ENCODE peak calls at places on chromosomes 3 and 15, in eight cellular contexts. E is astrocyte of the cerebellum; B is body of pancreas; X is cardiac fibroblast; D is activated T-helper 9 cell treated with anti-CD3 and anti-CD28 coated beads, Interleukin-2, amount 50 U/mL, for 16 hours; Q is activated T-helper 1 cell treated with Interleukin-2 at 50 U/mL for 16 hours; S is foreskin fibroblast; W is AG20443. I is an unnamed sample.

GRCh38 chr3:20040476-20041196 is 390 bp downstream of the KAT2B start:
- DNase-seq in E (no peak), B (peak; percentile 81), X (peak; percentile 78), D (peak; percentile 54), Q (peak; percentile 51), S (peak; percentile 83), W (peak; percentile 76), I (peak; percentile 69)

GRCh38 chr3:56700136-56700535 is 17.1 kb upstream of the TASOR start:
- DNase-seq in E (no peak), B (no peak), X (no peak), D (no peak), Q (no peak), S (no peak), W (no peak), I (no peak)

GRCh38 chr3:13135251-13135810 is 62.1 kb upstream of the IQSEC1 start:
- DNase-seq in E (no peak), B (peak; percentile 9), X (no peak), D (no peak), Q (no peak), S (no peak), W (no peak), I (no peak)

GRCh38 chr15:67786646-67787045 is 38.7 kb upstream of the SKOR1 start:
- DNase-seq in E (no peak), B (no peak), X (no peak), D (no peak), Q (no peak), S (no peak), W (no peak), I (no peak)

GRCh38 chr3:189260556-189261493 is 89.1 kb downstream of the TPRG1 start:
- DNase-seq in E (no peak), B (no peak), X (peak; percentile 16), D (no peak), Q (no peak), S (no peak), W (peak; percentile 60), I (no peak)

GRCh38 chr3:188369526-188369925 is 215.6 kb downstream of the LPP start:
- DNase-seq in E (no peak), B (no peak), X (no peak), D (no peak), Q (no peak), S (no peak), W (no peak), I (no peak)

GRCh38 chr3:146222204-146223046 is 28.5 kb downstream of the PLSCR4 start:
- DNase-seq in E (no peak), B (peak; percentile 25), X (peak; percentile 55), D (no peak), Q (no peak), S (peak; percentile 27), W (no peak), I (peak; percentile 84)

GRCh38 chr3:13846238-13846637 is 33.6 kb downstream of the WNT7A start:
- DNase-seq in E (no peak), B (no peak), X (no peak), D (no peak), Q (no peak), S (no peak), W (no peak), I (no peak)

GRCh38 chr3:14602006-14602803 is 49.4 kb upstream of the CCDC174 start:
- DNase-seq in E (no peak), B (no peak), X (no peak), D (no peak), Q (no peak), S (no peak), W (no peak), I (peak; percentile 41)

GRCh38 chr3:128484404-128485282 is 8.4 kb downstream of the GATA2 start:
- DNase-seq in E (no peak), B (no peak), X (no peak), D (no peak), Q (no peak), S (no peak), W (no peak), I (no peak)

GRCh38 chr3:121651684-121652083 is 9.0 kb downstream of the HCLS1 start:
- DNase-seq in E (no peak), B (no peak), X (peak; percentile 22), D (no peak), Q (no peak), S (peak; percentile 41), W (no peak), I (no peak)

GRCh38 chr3:133113526-133113925 is 75.3 kb downstream of the TMEM108 start:
- DNase-seq in E (no peak), B (no peak), X (no peak), D (no peak), Q (no peak), S (peak; percentile 22), W (no peak), I (no peak)

GRCh38 chr3:146184616-146185015 is 23.6 kb upstream of the PLOD2 start:
- DNase-seq in E (no peak), B (peak; percentile 76), X (peak; percentile 35), D (no peak), Q (no peak), S (peak; percentile 52), W (no peak), I (peak; percentile 81)

GRCh38 chr3:137767146-137768020 is 3.3 kb downstream of the SOX14 start:
- DNase-seq in E (no peak), B (no peak), X (no peak), D (no peak), Q (no peak), S (no peak), W (no peak), I (no peak)

GRCh38 chr15:68627476-68627875 is 48.7 kb downstream of the CORO2B start:
- DNase-seq in E (no peak), B (no peak), X (no peak), D (no peak), Q (no peak), S (no peak), W (no peak), I (no peak)

GRCh38 chr3:141050913-141051632 is at the start of gene SPSB4:
- DNase-seq in E (no peak), B (peak; percentile 92), X (peak; percentile 19), D (no peak), Q (no peak), S (peak; percentile 59), W (peak; percentile 83), I (peak; percentile 77)

GRCh38 chr15:68143129-68143528 is 62.0 kb downstream of the CALML4 start:
- DNase-seq in E (no peak), B (no peak), X (no peak), D (no peak), Q (no peak), S (no peak), W (no peak), I (no peak)

GRCh38 chr3:126126811-126127431 is 43.0 kb upstream of the SLC41A3 start:
- DNase-seq in E (no peak), B (peak; percentile 3), X (no peak), D (no peak), Q (no peak), S (no peak), W (no peak), I (no peak)

GRCh38 chr3:67648229-67648628 is 6.2 kb downstream of the SUCLG2 start:
- DNase-seq in E (no peak), B (peak; percentile 10), X (no peak), D (no peak), Q (no peak), S (peak; percentile 23), W (no peak), I (no peak)

GRCh38 chr15:96171271-96171739 is 159.2 kb upstream of the NR2F2 start:
- DNase-seq in E (no peak), B (peak; percentile 24), X (no peak), D (no peak), Q (no peak), S (no peak), W (no peak), I (peak; percentile 69)

GRCh38 chr15:74808073-74808839 is 4.4 kb upstream of the LMAN1L start:
- DNase-seq in E (no peak), B (no peak), X (no peak), D (no peak), Q (no peak), S (no peak), W (no peak), I (no peak)

GRCh38 chr3:178103140-178103539 is 433.1 kb upstream of the KCNMB2 start:
- DNase-seq in E (no peak), B (no peak), X (peak; percentile 7), D (no peak), Q (no peak), S (peak; percentile 5), W (no peak), I (no peak)

GRCh38 chr3:26624209-26624775 is 1.7 kb downstream of the LRRC3B start:
- DNase-seq in E (no peak), B (no peak), X (no peak), D (no peak), Q (no peak), S (no peak), W (no peak), I (no peak)

GRCh38 chr3:25558106-25558505 is 106.6 kb downstream of the TOP2B start:
- DNase-seq in E (peak; percentile 65), B (no peak), X (peak; percentile 61), D (no peak), Q (no peak), S (no peak), W (peak; percentile 18), I (no peak)

GRCh38 chr3:37902674-37903073 is 41.0 kb downstream of the CTDSPL start:
- DNase-seq in E (no peak), B (no peak), X (no peak), D (no peak), Q (no peak), S (no peak), W (no peak), I (no peak)

GRCh38 chr3:99678023-99678422 is 39.6 kb downstream of the COL8A1 start:
- DNase-seq in E (peak; percentile 90), B (peak; percentile 5), X (peak; percentile 91), D (no peak), Q (no peak), S (peak; percentile 94), W (peak; percentile 73), I (no peak)

GRCh38 chr3:197025736-197026480 is 3.7 kb downstream of the MELTF start:
- DNase-seq in E (no peak), B (no peak), X (no peak), D (no peak), Q (no peak), S (no peak), W (peak; percentile 10), I (no peak)

GRCh38 chr3:19485267-19485666 is 337.0 kb downstream of the KCNH8 start:
- DNase-seq in E (no peak), B (no peak), X (no peak), D (no peak), Q (no peak), S (no peak), W (no peak), I (no peak)

GRCh38 chr3:152858170-152858800 is 23.4 kb downstream of the P2RY1 start:
- DNase-seq in E (no peak), B (no peak), X (no peak), D (no peak), Q (no peak), S (no peak), W (no peak), I (no peak)

GRCh38 chr3:72492240-72492639 is 356.0 kb downstream of the SHQ1 start:
- DNase-seq in E (peak; percentile 94), B (peak; percentile 44), X (peak; percentile 94), D (no peak), Q (no peak), S (peak; percentile 97), W (peak; percentile 94), I (no peak)

GRCh38 chr3:138824114-138824506 is 10.6 kb downstream of the PIK3CB start:
- DNase-seq in E (no peak), B (no peak), X (no peak), D (no peak), Q (no peak), S (no peak), W (no peak), I (no peak)

GRCh38 chr3:138943724-138944131 is 3.2 kb downstream of the FOXL2 start:
- DNase-seq in E (no peak), B (no peak), X (no peak), D (no peak), Q (no peak), S (peak; percentile 40), W (no peak), I (no peak)

GRCh38 chr3:49327485-49327884 is 12.4 kb downstream of the USP4 start:
- DNase-seq in E (no peak), B (peak; percentile 14), X (no peak), D (no peak), Q (no peak), S (peak; percentile 8), W (no peak), I (no peak)

GRCh38 chr3:14148041-14148985 is 23.5 kb downstream of the TMEM43 start:
- DNase-seq in E (no peak), B (peak; percentile 47), X (no peak), D (no peak), Q (no peak), S (no peak), W (no peak), I (peak; percentile 17)

I was measured in Calu3.